ENCODE peak calls at places on chromosomes 11 and 22, in four cellular contexts. T is WTC11, J is smooth muscle cell of the brain vasculature, G is prostate gland. C is an unnamed sample.

GRCh38 chr11:22685111-22685510 is 18.7 kb downstream of the GAS2 start:
- DNase-seq in T (no peak), J (no peak), G (no peak), C (no peak)

GRCh38 chr11:66076561-66076960 is 6.5 kb downstream of the PACS1 start:
- DNase-seq in T (no peak), G (no peak), J (no peak), C (no peak)

GRCh38 chr22:41576877-41577276 is 12.8 kb downstream of the PMM1 start:
- DNase-seq in G (no peak), J (no peak), T (peak), C (no peak)

GRCh38 chr11:18669629-18670162 is 28.9 kb upstream of the TMEM86A start:
- DNase-seq in G (no peak), T (no peak), J (no peak), C (no peak)

GRCh38 chr11:77448269-77448668 is 25.6 kb downstream of the PAK1 start:
- DNase-seq in G (no peak), T (no peak), J (no peak), C (no peak)

GRCh38 chr11:83069441-83070043 is 2.2 kb downstream of the RAB30 start:
- DNase-seq in T (no peak), J (no peak), G (no peak), C (no peak)

GRCh38 chr11:9688716-9689511 is 25.0 kb downstream of the SWAP70 start:
- DNase-seq in T (no peak), J (peak), G (peak), C (peak)

GRCh38 chr11:116042125-116042524 is 537.9 kb upstream of the CADM1 start:
- DNase-seq in G (no peak), T (no peak), J (no peak), C (no peak)

GRCh38 chr11:86374586-86374985 is at the start of gene CCDC81:
- DNase-seq in T (peak), J (no peak), G (no peak), C (no peak)